ENCODE peak calls at places on chromosomes 16 and 17, in seven cellular contexts. One of them, this sample, is unnamed.

GRCh38 chr17:74211141-74211928 is 2.0 kb upstream of the TTYH2 start:
- DNase-seq in GOT3: no peak
- DNase-seq in T-helper 1 cell: no peak
- DNase-seq in erythroblast: peak; percentile 40
- DNase-seq in cardiac muscle cell: no peak
- DNase-seq in HCT116: no peak
- DNase-seq in type B pancreatic cell: no peak
- DNase-seq in this sample: peak; percentile 48

GRCh38 chr16:27499659-27500055 is 50.1 kb downstream of the GTF3C1 start:
- DNase-seq in GOT3: no peak
- DNase-seq in T-helper 1 cell: no peak
- DNase-seq in erythroblast: no peak
- DNase-seq in cardiac muscle cell: no peak
- DNase-seq in HCT116: no peak
- DNase-seq in type B pancreatic cell: no peak
- DNase-seq in this sample: no peak

GRCh38 chr16:27973678-27974077 is 89.8 kb downstream of the GSG1L start:
- DNase-seq in HCT116: no peak
- DNase-seq in cardiac muscle cell: no peak
- DNase-seq in type B pancreatic cell: no peak
- DNase-seq in GOT3: no peak
- DNase-seq in T-helper 1 cell: no peak
- DNase-seq in erythroblast: no peak
- DNase-seq in this sample: no peak

GRCh38 chr17:57599271-57600045 is 145.6 kb downstream of the CCDC182 start:
- DNase-seq in T-helper 1 cell: no peak
- DNase-seq in GOT3: no peak
- DNase-seq in cardiac muscle cell: no peak
- DNase-seq in HCT116: no peak
- DNase-seq in erythroblast: no peak
- DNase-seq in type B pancreatic cell: no peak
- DNase-seq in this sample: no peak

GRCh38 chr17:78379134-78379497 is 667 bp downstream of the PGS1 start:
- DNase-seq in cardiac muscle cell: peak; percentile 83
- DNase-seq in GOT3: no peak
- DNase-seq in erythroblast: no peak
- DNase-seq in HCT116: no peak
- DNase-seq in T-helper 1 cell: no peak
- DNase-seq in type B pancreatic cell: no peak
- DNase-seq in this sample: no peak

GRCh38 chr17:75242461-75243042 is 18.9 kb downstream of the GGA3 start:
- DNase-seq in type B pancreatic cell: no peak
- DNase-seq in T-helper 1 cell: peak; percentile 43
- DNase-seq in cardiac muscle cell: no peak
- DNase-seq in erythroblast: no peak
- DNase-seq in GOT3: no peak
- DNase-seq in HCT116: no peak
- DNase-seq in this sample: no peak

GRCh38 chr16:88534731-88535141 is 35.5 kb upstream of the ZC3H18 start:
- DNase-seq in cardiac muscle cell: peak; percentile 43
- DNase-seq in HCT116: peak; percentile 24
- DNase-seq in T-helper 1 cell: peak; percentile 25
- DNase-seq in erythroblast: peak; percentile 38
- DNase-seq in GOT3: no peak
- DNase-seq in type B pancreatic cell: no peak
- DNase-seq in this sample: no peak

GRCh38 chr16:78249056-78249455 is 149.6 kb downstream of the WWOX start:
- DNase-seq in erythroblast: no peak
- DNase-seq in cardiac muscle cell: no peak
- DNase-seq in HCT116: no peak
- DNase-seq in T-helper 1 cell: no peak
- DNase-seq in type B pancreatic cell: no peak
- DNase-seq in GOT3: no peak
- DNase-seq in this sample: no peak

GRCh38 chr17:16282522-16282921 is 65.5 kb downstream of the PIGL start:
- DNase-seq in HCT116: peak; percentile 66
- DNase-seq in T-helper 1 cell: no peak
- DNase-seq in type B pancreatic cell: no peak
- DNase-seq in erythroblast: no peak
- DNase-seq in cardiac muscle cell: peak; percentile 78
- DNase-seq in GOT3: no peak
- DNase-seq in this sample: no peak

GRCh38 chr17:29720471-29720990 is 97.8 kb upstream of the CORO6 start:
- DNase-seq in type B pancreatic cell: no peak
- DNase-seq in erythroblast: no peak
- DNase-seq in GOT3: no peak
- DNase-seq in T-helper 1 cell: no peak
- DNase-seq in HCT116: no peak
- DNase-seq in cardiac muscle cell: no peak
- DNase-seq in this sample: no peak

GRCh38 chr16:1082266-1082951 is 9.9 kb downstream of the SSTR5 start:
- DNase-seq in HCT116: no peak
- DNase-seq in cardiac muscle cell: peak; percentile 48
- DNase-seq in erythroblast: no peak
- DNase-seq in GOT3: no peak
- DNase-seq in type B pancreatic cell: no peak
- DNase-seq in T-helper 1 cell: no peak
- DNase-seq in this sample: no peak

GRCh38 chr17:9356488-9356911 is 219.1 kb downstream of the STX8 start:
- DNase-seq in GOT3: no peak
- DNase-seq in type B pancreatic cell: no peak
- DNase-seq in T-helper 1 cell: no peak
- DNase-seq in erythroblast: no peak
- DNase-seq in cardiac muscle cell: no peak
- DNase-seq in HCT116: no peak
- DNase-seq in this sample: no peak

GRCh38 chr17:280901-281300 is 71.7 kb downstream of the RPH3AL start:
- DNase-seq in type B pancreatic cell: peak; percentile 47
- DNase-seq in erythroblast: no peak
- DNase-seq in HCT116: no peak
- DNase-seq in cardiac muscle cell: no peak
- DNase-seq in GOT3: no peak
- DNase-seq in T-helper 1 cell: no peak
- DNase-seq in this sample: no peak

GRCh38 chr17:75079023-75079373 is 8.8 kb upstream of the SLC16A5 start:
- DNase-seq in erythroblast: no peak
- DNase-seq in HCT116: no peak
- DNase-seq in T-helper 1 cell: no peak
- DNase-seq in GOT3: no peak
- DNase-seq in type B pancreatic cell: no peak
- DNase-seq in cardiac muscle cell: no peak
- DNase-seq in this sample: no peak

GRCh38 chr16:88334517-88335149 is 48.1 kb upstream of the ZNF469 start:
- DNase-seq in erythroblast: no peak
- DNase-seq in HCT116: no peak
- DNase-seq in type B pancreatic cell: no peak
- DNase-seq in cardiac muscle cell: no peak
- DNase-seq in T-helper 1 cell: no peak
- DNase-seq in GOT3: no peak
- DNase-seq in this sample: no peak

GRCh38 chr16:68371706-68372380 is 61.0 kb downstream of the PRMT7 start:
- DNase-seq in cardiac muscle cell: no peak
- DNase-seq in HCT116: no peak
- DNase-seq in GOT3: no peak
- DNase-seq in type B pancreatic cell: no peak
- DNase-seq in erythroblast: no peak
- DNase-seq in T-helper 1 cell: no peak
- DNase-seq in this sample: no peak

GRCh38 chr16:14576069-14576468 is 54.0 kb downstream of the PARN start:
- DNase-seq in erythroblast: no peak
- DNase-seq in type B pancreatic cell: no peak
- DNase-seq in HCT116: no peak
- DNase-seq in cardiac muscle cell: no peak
- DNase-seq in GOT3: no peak
- DNase-seq in T-helper 1 cell: no peak
- DNase-seq in this sample: no peak

GRCh38 chr17:6914711-6915110 is 81.1 kb upstream of the ALOX12 start:
- DNase-seq in cardiac muscle cell: no peak
- DNase-seq in type B pancreatic cell: no peak
- DNase-seq in GOT3: no peak
- DNase-seq in erythroblast: peak; percentile 51
- DNase-seq in HCT116: no peak
- DNase-seq in T-helper 1 cell: no peak
- DNase-seq in this sample: no peak

GRCh38 chr16:29806641-29807425 is 504 bp downstream of the MAZ start:
- DNase-seq in GOT3: no peak
- DNase-seq in HCT116: no peak
- DNase-seq in cardiac muscle cell: peak; percentile 48
- DNase-seq in T-helper 1 cell: peak; percentile 45
- DNase-seq in type B pancreatic cell: no peak
- DNase-seq in erythroblast: peak; percentile 82
- DNase-seq in this sample: no peak

GRCh38 chr16:19991614-19992013 is 82.1 kb downstream of the GPR139 start:
- DNase-seq in T-helper 1 cell: no peak
- DNase-seq in erythroblast: no peak
- DNase-seq in HCT116: no peak
- DNase-seq in cardiac muscle cell: no peak
- DNase-seq in GOT3: no peak
- DNase-seq in type B pancreatic cell: no peak
- DNase-seq in this sample: no peak